ENCODE peak calls at places on chromosomes 7 and 10, in eight cellular contexts. L, S, G, P, O, V, Y and B are unnamed samples.

GRCh38 chr10:18658992-18659783 is at the start of gene ARL5B:
- DNase-seq in L (peak), O (peak), V (peak), P (peak), S (peak), Y (peak), G (peak), B (peak)

GRCh38 chr7:130493275-130493868 is 1.5 kb downstream of the MEST start:
- DNase-seq in L (no peak), V (no peak), S (no peak), P (no peak), G (no peak), O (peak), Y (no peak), B (no peak)

GRCh38 chr10:22637491-22637890 is 76.9 kb downstream of the PIP4K2A start:
- DNase-seq in S (no peak), G (no peak), O (no peak), L (no peak), Y (no peak), P (no peak), V (no peak), B (no peak)

GRCh38 chr7:80804581-80804980 is 114.3 kb downstream of the SEMA3C start:
- DNase-seq in P (no peak), G (no peak), Y (no peak), O (no peak), S (no peak), V (no peak), L (no peak), B (no peak)

GRCh38 chr10:34156781-34157425 is 658.2 kb downstream of the PARD3 start:
- DNase-seq in P (no peak), V (no peak), Y (peak), S (peak), L (no peak), G (no peak), O (no peak), B (no peak)

GRCh38 chr7:141374425-141374824 is 176.8 kb upstream of the AGK start:
- DNase-seq in Y (no peak), P (no peak), V (no peak), L (no peak), O (no peak), G (no peak), S (no peak), B (no peak)

GRCh38 chr10:35890061-35890969 is 248.2 kb upstream of the FZD8 start:
- DNase-seq in P (no peak), S (no peak), O (no peak), Y (peak), L (no peak), G (no peak), V (no peak), B (no peak)

GRCh38 chr7:29345590-29345989 is 151.0 kb downstream of the CHN2 start:
- DNase-seq in S (no peak), V (peak), L (no peak), O (peak), P (peak), Y (peak), G (no peak), B (peak)

GRCh38 chr7:45015313-45015712 is 15.3 kb downstream of the CCM2 start:
- DNase-seq in G (no peak), P (no peak), S (no peak), V (no peak), O (no peak), Y (no peak), L (no peak), B (no peak)

GRCh38 chr10:47268696-47269095 is 31.3 kb upstream of the GDF10 start:
- DNase-seq in G (no peak), Y (no peak), V (no peak), L (no peak), P (no peak), O (no peak), S (no peak), B (no peak)

GRCh38 chr7:73734619-73735525 is 3.7 kb downstream of the ABHD11 start:
- DNase-seq in L (peak), Y (peak), P (peak), S (peak), O (peak), V (peak), G (peak), B (peak)

GRCh38 chr10:109892885-109893284 is 30.4 kb downstream of the XPNPEP1 start:
- DNase-seq in V (no peak), L (no peak), O (peak), P (peak), Y (no peak), G (no peak), S (peak), B (peak)

GRCh38 chr7:151251328-151251925 is 2.9 kb upstream of the SMARCD3 start:
- DNase-seq in P (peak), S (peak), L (no peak), O (no peak), G (no peak), V (peak), Y (peak), B (no peak)

GRCh38 chr10:7363700-7364099 is 47.1 kb downstream of the SFMBT2 start:
- DNase-seq in O (no peak), P (no peak), V (no peak), S (no peak), Y (no peak), G (no peak), L (no peak), B (no peak)

GRCh38 chr10:86265236-86265876 is 101.2 kb downstream of the GRID1 start:
- DNase-seq in V (peak), Y (no peak), L (no peak), S (no peak), P (no peak), G (no peak), O (no peak), B (no peak)

GRCh38 chr7:126378642-126379041 is 874.1 kb downstream of the GRM8 start:
- DNase-seq in S (no peak), L (no peak), Y (no peak), P (no peak), G (no peak), V (no peak), O (no peak), B (no peak)

GRCh38 chr10:102555781-102556328 is 52.1 kb downstream of the SUFU start:
- DNase-seq in S (peak), L (no peak), V (no peak), G (no peak), P (peak), O (no peak), Y (peak), B (no peak)

GRCh38 chr10:14772399-14772798 is 2.3 kb downstream of the FAM107B start:
- DNase-seq in Y (no peak), L (no peak), P (no peak), O (no peak), S (no peak), V (no peak), G (no peak), B (no peak)

GRCh38 chr7:6618621-6619020 is 3.2 kb downstream of the ZNF853 start:
- DNase-seq in O (no peak), L (no peak), V (no peak), S (no peak), P (no peak), Y (no peak), G (no peak), B (no peak)

GRCh38 chr7:143256932-143257331 is 6.3 kb upstream of the GSTK1 start:
- DNase-seq in L (no peak), S (no peak), O (peak), P (no peak), V (no peak), Y (no peak), G (no peak), B (peak)

GRCh38 chr10:69004821-69005220 is 16.2 kb downstream of the KIFBP start:
- DNase-seq in L (no peak), P (no peak), V (no peak), O (peak), S (peak), G (no peak), Y (peak), B (peak)